ENCODE peak calls at places on chromosomes 5 and 9, in ten cellular contexts. Z is A549; M is NCI-H1105 treated with DMSO at 0.1 percent for 48 hours; N is substantia nigra; J is activated T-cell treated with anti-CD3 and anti-CD28 coated beads, Interleukin-2, amount 50 U/mL, for 4 hours; Q is activated CD8-positive, alpha-beta memory T cell treated with anti-CD3 and anti-CD28 coated beads for 24 hours; P is stimulated activated CD4-positive, alpha-beta T cell treated with anti-CD3 and anti-CD28 coated beads, Interleukin-1b, Interleukin-23, amount 100 ng/mL, for 24 hours; S is stimulated activated CD8-positive, alpha-beta memory T cell treated with anti-CD3 and anti-CD28 coated beads, Interleukin-7, amount 100 ng/mL, for 4 hours; I is CD4-positive, alpha-beta T cell; K is thyroid gland. G is an unnamed sample.

GRCh38 chr9:125632321-125633115 is 74.5 kb downstream of the MAPKAP1 start:
- DNase-seq in Z (no peak), M (no peak), N (no peak), J (no peak), Q (peak), P (no peak), S (no peak), I (no peak), K (no peak), G (no peak)

GRCh38 chr5:97133106-97133505 is 9.3 kb downstream of the LIX1 start:
- DNase-seq in Z (no peak), M (no peak), N (no peak), J (no peak), Q (no peak), P (no peak), S (no peak), I (no peak), K (no peak), G (no peak)

GRCh38 chr5:140073296-140073695 is 30.2 kb upstream of the NRG2 start:
- DNase-seq in Z (no peak), M (no peak), N (no peak), J (no peak), Q (no peak), P (no peak), S (no peak), I (no peak), K (no peak), G (no peak)

GRCh38 chr9:81047280-81047679 is 642.1 kb downstream of the TLE1 start:
- DNase-seq in Z (no peak), M (no peak), N (no peak), J (no peak), Q (no peak), P (no peak), S (no peak), I (no peak), K (no peak), G (peak)

GRCh38 chr5:135245521-135246499 is 153.2 kb downstream of the MACROH2A1 start:
- DNase-seq in Z (peak), M (no peak), N (no peak), J (no peak), Q (peak), P (no peak), S (no peak), I (no peak), K (no peak), G (no peak)

GRCh38 chr5:67487862-67488261 is 291.3 kb upstream of the CD180 start:
- DNase-seq in Z (no peak), M (no peak), N (no peak), J (no peak), Q (no peak), P (no peak), S (no peak), I (no peak), K (no peak), G (no peak)

GRCh38 chr5:14946813-14947640 is 75.4 kb upstream of the ANKH start:
- DNase-seq in Z (peak), M (peak), N (no peak), J (peak), Q (no peak), P (no peak), S (no peak), I (peak), K (peak), G (peak)

GRCh38 chr5:118553662-118554061 is 434.7 kb downstream of the DTWD2 start:
- DNase-seq in Z (no peak), M (no peak), N (no peak), J (no peak), Q (no peak), P (no peak), S (no peak), I (no peak), K (no peak), G (peak)

GRCh38 chr9:8558176-8558575 is 758.6 kb upstream of the DMAC1 start:
- DNase-seq in Z (peak), M (no peak), N (no peak), J (no peak), Q (no peak), P (no peak), S (no peak), I (no peak), K (no peak), G (no peak)

GRCh38 chr9:70998962-70999361 is 122.5 kb downstream of the TRPM3 start:
- DNase-seq in Z (no peak), M (no peak), N (no peak), J (no peak), Q (no peak), P (no peak), S (no peak), I (no peak), K (no peak), G (no peak)

GRCh38 chr9:123642291-123643278 is 286.6 kb downstream of the CRB2 start:
- DNase-seq in Z (no peak), M (peak), N (peak), J (no peak), Q (no peak), P (no peak), S (no peak), I (no peak), K (peak), G (peak)

GRCh38 chr5:82493217-82493616 is 215.1 kb upstream of the RPS23 start:
- DNase-seq in Z (no peak), M (no peak), N (no peak), J (no peak), Q (no peak), P (no peak), S (no peak), I (no peak), K (no peak), G (no peak)

GRCh38 chr9:16442622-16443021 is 427.8 kb downstream of the BNC2 start:
- DNase-seq in Z (peak), M (no peak), N (no peak), J (no peak), Q (no peak), P (no peak), S (no peak), I (no peak), K (peak), G (no peak)

GRCh38 chr9:115118471-115119156 is 657 bp upstream of the TNC start:
- DNase-seq in Z (peak), M (peak), N (peak), J (no peak), Q (no peak), P (no peak), S (no peak), I (no peak), K (peak), G (peak)

GRCh38 chr9:104279535-104280215 is 185.6 kb downstream of the SMC2 start:
- DNase-seq in Z (no peak), M (no peak), N (no peak), J (no peak), Q (no peak), P (no peak), S (no peak), I (no peak), K (no peak), G (no peak)

GRCh38 chr9:133539434-133539833 is 4.9 kb downstream of the ADAMTSL2 start:
- DNase-seq in Z (no peak), M (no peak), N (peak), J (no peak), Q (no peak), P (no peak), S (no peak), I (no peak), K (no peak), G (no peak)

GRCh38 chr9:136927343-136928261 is 16.9 kb downstream of the FBXW5 start:
- DNase-seq in Z (no peak), M (no peak), N (no peak), J (no peak), Q (no peak), P (no peak), S (no peak), I (no peak), K (no peak), G (no peak)

GRCh38 chr5:149133795-149134777 is 7.2 kb upstream of the ABLIM3 start:
- DNase-seq in Z (peak), M (no peak), N (no peak), J (no peak), Q (no peak), P (no peak), S (no peak), I (no peak), K (peak), G (peak)

GRCh38 chr9:128689820-128690683 is 1.0 kb downstream of the SET start:
- DNase-seq in Z (peak), M (peak), N (peak), J (peak), Q (peak), P (no peak), S (peak), I (peak), K (peak), G (peak)

GRCh38 chr5:173974688-173975239 is 14.2 kb upstream of the C5orf47 start:
- DNase-seq in Z (no peak), M (no peak), N (no peak), J (no peak), Q (no peak), P (no peak), S (no peak), I (no peak), K (no peak), G (no peak)

GRCh38 chr5:138111937-138112336 is 27.3 kb downstream of the NME5 start:
- DNase-seq in Z (no peak), M (no peak), N (no peak), J (no peak), Q (no peak), P (no peak), S (no peak), I (no peak), K (no peak), G (no peak)

GRCh38 chr5:26700759-26701384 is 337.5 kb downstream of the CDH9 start:
- DNase-seq in Z (peak), M (peak), N (peak), J (no peak), Q (no peak), P (no peak), S (no peak), I (no peak), K (no peak), G (no peak)

GRCh38 chr9:7316967-7317366 is 482.6 kb downstream of the DMAC1 start:
- DNase-seq in Z (no peak), M (no peak), N (no peak), J (no peak), Q (no peak), P (no peak), S (no peak), I (no peak), K (no peak), G (no peak)

GRCh38 chr9:127921592-127922120 is 4.8 kb upstream of the ST6GALNAC4 start:
- DNase-seq in Z (no peak), M (peak), N (peak), J (peak), Q (peak), P (peak), S (peak), I (peak), K (peak), G (peak)

GRCh38 chr5:140346348-140347221 is at the start of gene HBEGF:
- DNase-seq in Z (peak), M (peak), N (peak), J (peak), Q (peak), P (no peak), S (peak), I (peak), K (peak), G (peak)

GRCh38 chr5:150036513-150036912 is 36.0 kb downstream of the HMGXB3 start:
- DNase-seq in Z (peak), M (no peak), N (no peak), J (no peak), Q (no peak), P (no peak), S (no peak), I (no peak), K (no peak), G (no peak)

GRCh38 chr9:114693248-114693895 is 11.4 kb upstream of the TEX48 start:
- DNase-seq in Z (no peak), M (no peak), N (no peak), J (no peak), Q (no peak), P (no peak), S (no peak), I (no peak), K (no peak), G (no peak)

GRCh38 chr9:99445377-99445891 is 223.4 kb downstream of the SEC61B start:
- DNase-seq in Z (peak), M (no peak), N (no peak), J (no peak), Q (no peak), P (no peak), S (no peak), I (no peak), K (no peak), G (no peak)

GRCh38 chr5:56829137-56829536 is 13.8 kb downstream of the MAP3K1 start:
- DNase-seq in Z (no peak), M (no peak), N (no peak), J (peak), Q (no peak), P (no peak), S (peak), I (peak), K (no peak), G (no peak)

GRCh38 chr5:140367631-140368013 is 7.6 kb downstream of the SLC4A9 start:
- DNase-seq in Z (no peak), M (no peak), N (no peak), J (no peak), Q (no peak), P (no peak), S (no peak), I (no peak), K (no peak), G (no peak)

GRCh38 chr5:154642499-154643245 is 112.5 kb upstream of the LARP1 start:
- DNase-seq in Z (peak), M (no peak), N (no peak), J (no peak), Q (no peak), P (no peak), S (no peak), I (no peak), K (peak), G (peak)

GRCh38 chr5:166117062-166117743 is 2174.2 kb upstream of the WWC1 start:
- DNase-seq in Z (no peak), M (no peak), N (no peak), J (no peak), Q (no peak), P (no peak), S (no peak), I (no peak), K (no peak), G (no peak)

GRCh38 chr9:131395027-131395744 is 1.3 kb downstream of the PRRC2B start:
- DNase-seq in Z (no peak), M (no peak), N (no peak), J (peak), Q (peak), P (peak), S (peak), I (peak), K (peak), G (peak)

GRCh38 chr5:38051711-38052508 is 206.4 kb upstream of the EGFLAM start:
- DNase-seq in Z (no peak), M (no peak), N (no peak), J (no peak), Q (no peak), P (no peak), S (no peak), I (no peak), K (no peak), G (no peak)

GRCh38 chr5:168552146-168552545 is 23.0 kb downstream of the FBLL1 start:
- DNase-seq in Z (no peak), M (no peak), N (no peak), J (no peak), Q (no peak), P (no peak), S (no peak), I (no peak), K (no peak), G (no peak)

GRCh38 chr5:32020271-32020670 is 153.8 kb downstream of the GOLPH3 start:
- DNase-seq in Z (no peak), M (no peak), N (no peak), J (no peak), Q (no peak), P (no peak), S (no peak), I (no peak), K (no peak), G (no peak)

GRCh38 chr5:135439426-135440205 is 7.5 kb downstream of the DCANP1 start:
- DNase-seq in Z (no peak), M (no peak), N (no peak), J (no peak), Q (peak), P (no peak), S (no peak), I (no peak), K (peak), G (no peak)